ENCODE peak calls at places on chromosomes 12 and 14, in six cellular contexts. X, T, P, V, O and G are unnamed samples. For H3K9me3, the result is how much of the 10 kb centered on the place peaks cover.

GRCh38 chr12:6458281-6459003 is 6.6 kb downstream of the TAPBPL start:
- DNase-seq in X (no peak), T (no peak), P (no peak), V (no peak), O (no peak), G (no peak)

GRCh38 chr14:92712654-92713051 is 35.8 kb downstream of the LGMN start:
- DNase-seq in X (no peak), T (no peak), P (no peak), V (no peak), O (no peak), G (no peak)

GRCh38 chr12:34398706-34399630 is 376.7 kb downstream of the ALG10 start:
- DNase-seq in X (peak), T (no peak), P (peak), V (no peak), O (no peak), G (no peak)

GRCh38 chr14:100178691-100179090 is 19.2 kb upstream of the DEGS2 start:
- DNase-seq in X (no peak), T (no peak), P (no peak), V (no peak), O (no peak), G (no peak)

GRCh38 chr12:3725267-3726115 is 27.4 kb downstream of the CRACR2A start:
- DNase-seq in X (no peak), T (peak), P (peak), V (no peak), O (no peak), G (no peak)

GRCh38 chr14:100504372-100505078 is 82.7 kb downstream of the BEGAIN start:
- DNase-seq in X (no peak), T (peak), P (no peak), V (no peak), O (peak), G (no peak)

GRCh38 chr12:93723568-93723930 is 46.4 kb downstream of the CRADD start:
- DNase-seq in X (no peak), T (no peak), P (no peak), V (no peak), O (no peak), G (no peak)

GRCh38 chr12:111636209-111636928 is 37.3 kb upstream of the ATXN2 start:
- DNase-seq in X (peak), T (peak), P (peak), V (no peak), O (peak), G (no peak)

GRCh38 chr12:106301241-106301610 is 1.3 kb upstream of the TCP11L2 start:
- DNase-seq in X (no peak), T (no peak), P (no peak), V (no peak), O (peak), G (no peak)

GRCh38 chr12:99122496-99122895 is 477.4 kb downstream of the APAF1 start:
- DNase-seq in X (no peak), T (no peak), P (no peak), V (no peak), O (no peak), G (no peak)

GRCh38 chr14:22483863-22484593 is 105.0 kb downstream of the DAD1 start:
- DNase-seq in X (no peak), T (no peak), P (no peak), V (no peak), O (no peak), G (no peak)

GRCh38 chr12:52645120-52645761 is 6.8 kb downstream of the KRT2 start:
- DNase-seq in X (no peak), T (no peak), P (no peak), V (peak), O (no peak), G (no peak)

GRCh38 chr12:26452511-26452910 is 257.1 kb downstream of the SSPN start:
- DNase-seq in X (no peak), T (no peak), P (no peak), V (no peak), O (no peak), G (no peak)

GRCh38 chr14:100150932-100151587 is 8.4 kb downstream of the DEGS2 start:
- DNase-seq in X (no peak), T (no peak), P (no peak), V (no peak), O (no peak), G (no peak)

GRCh38 chr12:62435337-62436163 is 31.1 kb upstream of the MON2 start:
- DNase-seq in X (peak), T (peak), P (peak), V (peak), O (peak), G (peak)

GRCh38 chr12:116143883-116144266 is 133.6 kb downstream of the MED13L start:
- DNase-seq in X (no peak), T (no peak), P (no peak), V (no peak), O (peak), G (no peak)

GRCh38 chr14:102829106-102829505 is 51.9 kb downstream of the TRAF3 start:
- DNase-seq in X (no peak), T (no peak), P (no peak), V (no peak), O (no peak), G (no peak)

GRCh38 chr12:11687538-11687937 is 38.1 kb downstream of the ETV6 start:
- DNase-seq in X (no peak), T (no peak), P (no peak), V (no peak), O (no peak), G (no peak)

GRCh38 chr12:2924019-2924418 is 33.3 kb downstream of the TULP3 start:
- DNase-seq in X (no peak), T (no peak), P (no peak), V (no peak), O (peak), G (peak)

GRCh38 chr14:28264306-28264705 is 502.3 kb upstream of the FOXG1 start:
- DNase-seq in X (no peak), T (no peak), P (no peak), V (no peak), O (no peak), G (no peak)

GRCh38 chr12:18690653-18691052 is 47.2 kb downstream of the PLCZ1 start:
- DNase-seq in X (no peak), T (peak), P (no peak), V (no peak), O (peak), G (peak)

GRCh38 chr12:126950266-126950665 is 1316.7 kb upstream of the TMEM132C start:
- DNase-seq in X (no peak), T (no peak), P (no peak), V (no peak), O (no peak), G (no peak)

GRCh38 chr12:117192057-117192456 is 1.8 kb upstream of the FBXO21 start:
- DNase-seq in X (no peak), T (no peak), P (no peak), V (no peak), O (no peak), G (no peak)

GRCh38 chr12:18521461-18521860 is 216.4 kb downstream of the PLCZ1 start:
- DNase-seq in X (no peak), T (no peak), P (no peak), V (no peak), O (no peak), G (no peak)

GRCh38 chr14:98964171-98964570 is 307.8 kb downstream of the BCL11B start:
- DNase-seq in X (no peak), T (no peak), P (no peak), V (no peak), O (no peak), G (no peak)

GRCh38 chr14:75252254-75252837 is 26.3 kb upstream of the FOS start:
- DNase-seq in X (no peak), T (no peak), P (no peak), V (no peak), O (no peak), G (no peak)

GRCh38 chr14:55329999-55330710 is 58.9 kb downstream of the FBXO34 start:
- DNase-seq in X (no peak), T (no peak), P (no peak), V (no peak), O (no peak), G (no peak)

GRCh38 chr12:18422849-18423248 is 161.5 kb downstream of the PIK3C2G start:
- DNase-seq in X (no peak), T (no peak), P (no peak), V (no peak), O (peak), G (no peak)

GRCh38 chr14:103887557-103888115 is 40.3 kb upstream of the PPP1R13B start:
- DNase-seq in X (no peak), T (no peak), P (no peak), V (no peak), O (no peak), G (no peak)

GRCh38 chr14:69044965-69045555 is 66.0 kb upstream of the ACTN1 start:
- DNase-seq in X (peak), T (no peak), P (peak), V (no peak), O (peak), G (peak)

GRCh38 chr12:25384038-25384953 is 133.6 kb upstream of the KRAS start:
- DNase-seq in X (no peak), T (no peak), P (no peak), V (no peak), O (no peak), G (no peak)

GRCh38 chr12:25384954-25385216 is 134.2 kb upstream of the KRAS start:
- DNase-seq in X (no peak), T (no peak), P (no peak), V (no peak), O (no peak), G (no peak)

GRCh38 chr12:25386823-25387134 is 136.1 kb upstream of the KRAS start:
- DNase-seq in X (no peak), T (no peak), P (no peak), V (no peak), O (no peak), G (no peak)

GRCh38 chr12:25388216-25388615 is 137.5 kb upstream of the KRAS start:
- DNase-seq in X (no peak), T (no peak), P (no peak), V (peak), O (peak), G (no peak)

DNA sequence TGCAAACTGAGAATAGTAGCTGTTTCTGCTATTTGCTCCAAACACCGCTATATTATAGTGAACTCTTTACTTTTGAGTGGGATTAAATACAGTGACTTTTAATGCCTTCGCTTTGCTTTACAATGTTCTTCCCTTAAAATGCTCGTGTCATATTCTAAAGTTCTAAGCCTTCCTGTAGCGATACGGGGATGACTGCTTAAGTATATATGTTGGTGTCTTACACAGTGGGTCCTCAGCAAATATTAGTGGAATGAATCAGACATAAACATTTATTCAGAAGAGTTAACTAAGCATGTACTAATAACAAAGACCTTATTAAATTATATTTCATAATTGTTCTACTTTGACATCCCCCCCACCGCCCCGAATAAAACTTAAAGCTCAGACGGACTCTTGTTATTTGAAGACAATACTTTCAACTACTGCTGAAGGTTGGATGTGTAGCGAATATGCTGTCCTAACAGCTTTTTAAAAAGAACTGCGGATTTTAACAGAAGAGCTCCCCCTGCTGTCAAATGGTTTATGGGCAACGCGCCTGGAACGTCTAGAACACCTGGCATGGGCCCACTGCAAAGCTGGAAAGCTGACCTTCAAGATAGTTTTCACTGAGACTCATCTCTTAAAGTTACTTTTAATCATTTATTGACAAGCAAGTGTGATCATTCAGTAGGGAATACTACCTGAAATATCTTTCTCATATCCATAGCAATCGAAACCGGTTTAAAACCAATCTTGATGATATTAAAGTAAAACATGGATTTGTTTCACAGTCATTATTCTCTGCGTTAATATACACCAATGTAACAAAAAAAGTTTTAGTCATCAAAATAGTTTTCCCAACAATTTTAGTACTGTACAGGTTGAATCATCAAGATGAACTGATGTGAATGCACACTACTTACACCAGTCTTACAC is 136.7 kb upstream of the KRAS start:
- DNase-seq in X (peak), T (peak), P (peak), V (peak), O (peak), G (peak)
- H3K4me3 ChIP-seq in X (peak), T (peak), P (peak), V (peak), O (peak), G (peak)

GRCh38 chr14:74235017-74235416 is 4.2 kb upstream of the VSX2 start:
- DNase-seq in X (no peak), T (no peak), P (no peak), V (no peak), O (no peak), G (no peak)
- H3K9me3 ChIP-seq in X (under half), T (under half), P (under half), V (under half), O (under half), G (under half)

GRCh38 chr12:9867531-9867930 is 1.6 kb downstream of the CLEC2B start:
- DNase-seq in X (no peak), T (no peak), P (no peak), V (no peak), O (no peak), G (no peak)

GRCh38 chr12:9868951-9869306 is 225 bp downstream of the CLEC2B start:
- DNase-seq in X (no peak), T (no peak), P (no peak), V (no peak), O (no peak), G (no peak)

GRCh38 chr12:9868271-9868815 is 811 bp downstream of the CLEC2B start:
- DNase-seq in X (no peak), T (no peak), P (no peak), V (no peak), O (no peak), G (no peak)

GRCh38 chr12:9864913-9865675 is 4.1 kb downstream of the CLEC2B start:
- DNase-seq in X (no peak), T (no peak), P (no peak), V (no peak), O (no peak), G (no peak)

DNA sequence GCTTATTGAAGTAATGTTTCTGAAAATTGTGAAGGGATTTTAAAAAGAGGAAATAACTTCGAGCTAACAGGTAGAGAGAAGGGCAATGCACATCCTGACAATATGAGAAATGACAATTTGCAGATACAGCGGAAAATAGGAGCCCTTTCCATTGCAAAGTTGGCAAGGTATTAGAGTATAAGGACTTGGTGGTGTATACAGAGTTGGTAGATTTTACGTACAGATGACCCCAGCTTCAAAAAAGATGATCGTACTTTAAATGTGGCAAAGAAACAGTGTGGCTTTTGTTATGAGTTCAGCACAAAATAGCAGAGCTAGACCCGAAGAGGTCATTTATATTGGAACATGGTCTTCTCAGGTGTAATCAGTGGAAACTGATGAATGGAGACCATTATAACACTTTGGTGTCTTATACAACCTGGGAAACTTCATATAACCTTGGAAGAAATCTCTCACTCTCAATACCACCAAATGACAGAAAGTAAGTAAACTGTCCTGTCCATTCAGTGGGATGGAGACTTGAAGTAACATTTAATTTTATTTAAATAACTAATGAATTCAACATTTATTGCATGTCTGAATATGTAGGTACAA is 2.3 kb downstream of the CLEC2B start:
- DNase-seq in X (no peak), T (no peak), P (no peak), V (no peak), O (no peak), G (no peak)
- H3K4me3 ChIP-seq in X (peak), T (no peak), P (peak), V (peak), O (no peak), G (peak)

DNA sequence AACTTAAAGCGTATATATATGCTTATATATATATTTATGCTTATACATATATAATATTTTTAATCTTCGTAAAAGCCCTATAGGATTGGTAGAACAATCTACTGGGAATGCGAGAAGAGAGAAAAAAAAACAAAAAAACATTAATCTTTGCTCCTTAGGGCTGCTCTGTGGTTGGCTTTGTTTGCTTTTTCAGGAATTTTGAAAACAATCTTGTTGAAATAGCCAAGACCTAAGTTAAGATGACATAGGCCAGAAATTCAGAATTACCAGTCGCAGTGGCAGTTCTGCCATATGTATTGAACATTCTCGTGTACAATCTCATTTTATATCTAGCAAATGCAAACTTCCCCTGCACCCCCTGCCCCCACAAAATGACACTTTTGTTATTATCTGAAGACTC is 699 bp downstream of the KLRF2 start:
- DNase-seq in X (no peak), T (no peak), P (no peak), V (no peak), O (no peak), G (no peak)
- H3K9me3 ChIP-seq in X (under half), T (under half), P (under half), V (under half), O (under half), G (under half)

GRCh38 chr14:25111061-25111601 is 61.2 kb upstream of the STXBP6 start:
- DNase-seq in X (no peak), T (no peak), P (no peak), V (no peak), O (peak), G (peak)
- H3K4me3 ChIP-seq in X (no peak), T (no peak), P (no peak), V (no peak), O (peak), G (no peak)

GRCh38 chr12:132946507-132946820 is 9.6 kb downstream of the ZNF605 start:
- DNase-seq in X (no peak), T (no peak), P (no peak), V (no peak), O (no peak), G (no peak)
- H3K9me3 ChIP-seq in X (half or more), T (under half), P (half or more), V (under half), O (half or more), G (under half)

GRCh38 chr14:32933623-32933942 is 5.1 kb upstream of the NPAS3 start:
- DNase-seq in X (no peak), T (no peak), P (no peak), V (no peak), O (peak), G (peak)
- H3K4me3 ChIP-seq in X (peak), T (peak), P (peak), V (no peak), O (peak), G (peak)

DNA sequence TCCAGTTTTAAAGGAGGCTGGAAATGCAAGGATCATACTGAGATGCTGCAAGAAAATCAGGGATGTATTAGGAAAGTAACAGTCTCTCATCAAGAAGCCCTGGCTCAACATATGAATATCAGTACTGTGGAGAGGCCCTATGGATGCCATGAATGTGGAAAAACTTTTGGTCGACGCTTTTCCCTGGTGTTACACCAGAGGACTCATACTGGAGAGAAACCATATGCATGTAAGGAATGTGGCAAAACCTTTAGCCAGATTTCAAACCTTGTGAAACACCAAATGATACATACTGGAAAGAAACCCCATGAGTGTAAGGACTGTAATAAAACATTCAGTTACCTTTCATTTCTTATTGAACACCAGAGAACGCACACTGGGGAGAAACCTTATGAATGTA is 24.5 kb downstream of the ZNF891 start:
- DNase-seq in X (no peak), T (no peak), P (no peak), V (no peak), O (no peak), G (no peak)
- H3K9me3 ChIP-seq in X (half or more), T (half or more), P (half or more), V (half or more), O (half or more), G (under half)

DNA sequence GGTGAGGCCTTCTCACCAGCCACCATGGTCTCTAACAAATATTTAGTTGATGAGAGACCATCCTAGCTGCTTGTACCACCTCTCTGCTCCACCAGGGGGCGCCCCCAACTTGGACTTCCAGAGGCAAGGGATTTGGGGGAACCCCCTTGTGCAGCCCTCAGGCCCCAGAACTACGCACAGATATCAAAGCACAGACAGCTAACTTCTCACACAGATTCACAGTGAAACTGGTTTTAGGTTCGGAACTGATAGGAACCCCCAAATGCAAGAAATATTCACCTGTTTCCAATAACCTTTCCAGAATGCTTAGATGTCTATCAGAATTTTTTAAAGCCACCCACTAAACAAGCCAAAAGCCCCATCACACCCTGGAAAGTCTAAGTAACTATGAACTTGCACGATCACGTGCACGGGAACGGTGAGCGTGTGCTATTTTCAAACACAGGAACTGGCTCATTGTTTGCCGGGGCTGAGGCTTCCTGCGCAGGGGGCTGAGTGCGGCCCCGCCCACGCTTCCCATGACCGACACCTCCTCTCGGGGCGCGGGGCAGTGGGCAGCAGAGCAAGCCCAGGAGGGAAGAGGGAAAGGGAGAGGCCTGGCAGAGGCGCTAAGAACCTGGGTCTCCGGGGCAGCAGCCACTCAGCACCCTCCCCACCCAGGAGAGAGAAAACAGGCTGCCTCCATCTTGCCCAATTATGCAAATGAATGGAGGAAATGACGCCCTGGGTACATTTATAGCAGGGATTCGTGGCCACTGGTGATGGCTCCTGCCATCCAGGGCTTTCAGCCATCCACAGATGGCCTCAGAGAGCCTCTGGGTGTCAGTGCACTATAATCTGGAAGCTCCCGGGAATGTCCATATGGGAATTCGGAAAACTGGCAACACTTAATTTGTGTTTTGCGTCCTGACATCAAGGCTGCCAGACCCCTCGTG is 79.4 kb upstream of the GPR68 start:
- DNase-seq in X (peak), T (peak), P (peak), V (peak), O (peak), G (peak)
- H3K4me3 ChIP-seq in X (peak), T (no peak), P (peak), V (peak), O (no peak), G (no peak)